ENCODE peak calls at places on chromosomes 11 and 22, in seven cellular contexts. One of them, this sample, is unnamed.

GRCh38 chr11:123474994-123475393 is 44.9 kb downstream of the GRAMD1B start:
- DNase-seq in AG04450: no peak
- DNase-seq in PC-3: no peak
- DNase-seq in heart left ventricle: no peak
- DNase-seq in RWPE1: no peak
- DNase-seq in CD4-positive, alpha-beta T cell: no peak
- DNase-seq in mammary epithelial cell: no peak
- DNase-seq in this sample: no peak

GRCh38 chr22:38132794-38133193 is 22.3 kb upstream of the BAIAP2L2 start:
- DNase-seq in AG04450: no peak
- DNase-seq in PC-3: no peak
- DNase-seq in heart left ventricle: no peak
- DNase-seq in RWPE1: no peak
- DNase-seq in CD4-positive, alpha-beta T cell: no peak
- DNase-seq in mammary epithelial cell: no peak
- DNase-seq in this sample: no peak

GRCh38 chr22:50471962-50472361 is 2.9 kb downstream of the SBF1 start:
- DNase-seq in AG04450: no peak
- DNase-seq in PC-3: no peak
- DNase-seq in heart left ventricle: no peak
- DNase-seq in RWPE1: no peak
- DNase-seq in CD4-positive, alpha-beta T cell: no peak
- DNase-seq in mammary epithelial cell: no peak
- DNase-seq in this sample: no peak

GRCh38 chr11:122634507-122634906 is 21.0 kb upstream of the UBASH3B start:
- DNase-seq in AG04450: no peak
- DNase-seq in PC-3: peak
- DNase-seq in heart left ventricle: no peak
- DNase-seq in RWPE1: no peak
- DNase-seq in CD4-positive, alpha-beta T cell: no peak
- DNase-seq in mammary epithelial cell: no peak
- DNase-seq in this sample: no peak

GRCh38 chr22:27879923-27880322 is 39.1 kb downstream of the PITPNB start:
- DNase-seq in AG04450: no peak
- DNase-seq in PC-3: peak
- DNase-seq in heart left ventricle: no peak
- DNase-seq in RWPE1: peak
- DNase-seq in CD4-positive, alpha-beta T cell: no peak
- DNase-seq in mammary epithelial cell: peak
- DNase-seq in this sample: no peak

GRCh38 chr22:35119494-35119893 is 53.5 kb downstream of the ISX start:
- DNase-seq in AG04450: no peak
- DNase-seq in PC-3: no peak
- DNase-seq in heart left ventricle: no peak
- DNase-seq in RWPE1: no peak
- DNase-seq in CD4-positive, alpha-beta T cell: no peak
- DNase-seq in mammary epithelial cell: no peak
- DNase-seq in this sample: no peak

GRCh38 chr11:36037031-36037430 is 93.2 kb downstream of the LDLRAD3 start:
- DNase-seq in AG04450: no peak
- DNase-seq in PC-3: peak
- DNase-seq in heart left ventricle: no peak
- DNase-seq in RWPE1: no peak
- DNase-seq in CD4-positive, alpha-beta T cell: no peak
- DNase-seq in mammary epithelial cell: peak
- DNase-seq in this sample: no peak

GRCh38 chr11:28114731-28115130 is 6.5 kb downstream of the METTL15 start:
- DNase-seq in AG04450: no peak
- DNase-seq in PC-3: no peak
- DNase-seq in heart left ventricle: no peak
- DNase-seq in RWPE1: no peak
- DNase-seq in CD4-positive, alpha-beta T cell: no peak
- DNase-seq in mammary epithelial cell: no peak
- DNase-seq in this sample: no peak

GRCh38 chr11:116791002-116791812 is 472 bp downstream of the APOA5 start:
- DNase-seq in AG04450: no peak
- DNase-seq in PC-3: peak
- DNase-seq in heart left ventricle: peak
- DNase-seq in RWPE1: peak
- DNase-seq in CD4-positive, alpha-beta T cell: peak
- DNase-seq in mammary epithelial cell: no peak
- DNase-seq in this sample: peak

DNA sequence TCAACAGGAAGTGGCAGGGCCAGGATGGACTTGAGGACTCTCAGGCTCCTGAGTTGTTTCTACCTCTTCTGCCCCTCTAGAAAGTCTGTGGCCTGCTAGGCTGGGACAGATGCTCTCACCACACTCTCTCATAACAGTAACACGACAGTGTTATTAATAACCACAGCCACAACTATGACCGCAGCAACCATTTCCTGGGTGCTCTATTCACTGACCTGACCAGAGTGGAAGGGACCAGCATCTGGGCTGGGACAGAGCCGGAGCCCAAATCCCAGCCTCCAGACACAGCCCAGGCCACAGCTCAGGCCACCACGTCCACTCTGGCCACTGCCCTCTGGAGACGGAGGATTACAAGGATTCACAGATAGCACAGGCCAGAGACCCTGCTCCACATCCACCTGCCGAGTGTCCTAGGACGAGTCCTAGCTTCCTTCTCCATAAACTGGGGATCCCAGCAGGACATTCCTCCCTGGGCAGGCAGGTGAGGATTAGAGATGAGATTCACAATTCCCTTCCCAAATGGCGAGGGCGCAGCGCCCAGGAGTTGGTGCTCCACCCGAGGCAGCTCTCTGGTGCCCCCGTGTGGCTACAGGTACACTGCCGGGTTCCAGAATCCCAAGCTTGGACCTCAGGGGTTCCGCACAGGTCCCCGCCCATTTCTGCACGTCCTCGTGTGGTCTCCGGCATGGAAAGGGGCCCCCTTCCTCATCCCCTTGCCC is 7.1 kb downstream of the PNPLA5 start:
- DNase-seq in AG04450: no peak
- DNase-seq in PC-3: peak
- DNase-seq in heart left ventricle: peak
- DNase-seq in RWPE1: peak
- DNase-seq in CD4-positive, alpha-beta T cell: peak
- DNase-seq in mammary epithelial cell: peak
- DNase-seq in this sample: peak
- TF ChIP-seq CTCF in AG04450: peak
- TF ChIP-seq CTCF in PC-3: peak
- TF ChIP-seq CTCF in heart left ventricle: peak
- TF ChIP-seq CTCF in RWPE1: peak
- TF ChIP-seq CTCF in CD4-positive, alpha-beta T cell: peak
- TF ChIP-seq CTCF in mammary epithelial cell: peak
- TF ChIP-seq CTCF in this sample: peak

GRCh38 chr11:47551086-47551485 is 1.8 kb downstream of the CELF1 start:
- DNase-seq in AG04450: no peak
- DNase-seq in PC-3: peak
- DNase-seq in heart left ventricle: no peak
- DNase-seq in RWPE1: no peak
- DNase-seq in CD4-positive, alpha-beta T cell: no peak
- DNase-seq in mammary epithelial cell: peak
- DNase-seq in this sample: no peak
- H3K27ac ChIP-seq in AG04450: no peak
- H3K27ac ChIP-seq in PC-3: no peak
- H3K27ac ChIP-seq in heart left ventricle: no peak
- H3K27ac ChIP-seq in RWPE1: no peak
- H3K27ac ChIP-seq in CD4-positive, alpha-beta T cell: no peak
- H3K27ac ChIP-seq in mammary epithelial cell: peak
- H3K27ac ChIP-seq in this sample: no peak

GRCh38 chr11:33835143-33835878 is 56.6 kb downstream of the LMO2 start:
- DNase-seq in AG04450: peak
- DNase-seq in PC-3: peak
- DNase-seq in heart left ventricle: no peak
- DNase-seq in RWPE1: peak
- DNase-seq in CD4-positive, alpha-beta T cell: no peak
- DNase-seq in mammary epithelial cell: peak
- DNase-seq in this sample: no peak
- TF ChIP-seq CTCF in AG04450: peak
- TF ChIP-seq CTCF in PC-3: peak
- TF ChIP-seq CTCF in heart left ventricle: no peak
- TF ChIP-seq CTCF in RWPE1: peak
- TF ChIP-seq CTCF in CD4-positive, alpha-beta T cell: no peak
- TF ChIP-seq CTCF in mammary epithelial cell: peak
- TF ChIP-seq CTCF in this sample: no peak

DNA sequence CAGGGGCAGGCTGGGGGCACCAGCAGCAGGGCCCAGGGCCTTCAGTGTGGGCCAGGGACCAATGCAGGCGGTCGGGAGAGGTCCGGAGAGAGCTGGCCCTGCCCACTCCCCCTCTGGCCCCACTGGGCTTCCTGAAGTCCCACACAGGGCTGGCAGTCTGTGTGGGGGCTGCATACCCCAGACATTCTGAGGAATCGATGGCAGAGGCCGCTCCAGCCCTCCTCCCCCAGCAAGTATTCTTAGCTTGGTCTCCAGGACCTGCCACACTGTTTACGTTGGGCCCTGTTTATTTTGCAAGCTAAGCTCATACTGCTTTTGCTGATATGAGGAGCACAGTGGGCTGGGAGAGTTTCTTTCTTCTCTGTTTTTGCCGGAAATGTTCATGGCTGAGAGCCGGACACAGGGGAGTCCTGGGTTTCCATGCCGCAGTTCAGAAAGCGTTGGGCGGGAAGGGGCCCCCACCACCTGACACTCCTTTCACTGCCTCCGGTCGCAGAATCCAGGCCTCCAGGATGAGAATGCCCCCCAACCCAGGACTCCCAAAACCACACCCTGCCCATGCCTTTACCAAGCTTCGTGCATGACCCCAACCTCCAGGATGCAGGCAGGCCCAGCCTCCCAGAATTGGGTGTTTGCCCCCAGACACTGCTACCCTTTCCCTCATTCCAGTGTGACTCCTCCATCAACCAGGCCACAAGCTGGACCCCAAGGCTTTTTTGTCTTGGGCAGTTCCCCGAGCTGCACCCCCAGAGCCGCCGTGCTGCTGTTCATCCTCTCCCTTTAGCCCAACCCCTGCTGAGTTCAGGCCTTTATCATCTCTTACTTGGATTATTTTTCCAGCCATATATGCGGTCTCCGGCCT is 81.8 kb upstream of the KCNQ1OT1 start:
- DNase-seq in AG04450: no peak
- DNase-seq in PC-3: no peak
- DNase-seq in heart left ventricle: peak
- DNase-seq in RWPE1: no peak
- DNase-seq in CD4-positive, alpha-beta T cell: peak
- DNase-seq in mammary epithelial cell: no peak
- DNase-seq in this sample: peak
- H3K27ac ChIP-seq in AG04450: no peak
- H3K27ac ChIP-seq in PC-3: no peak
- H3K27ac ChIP-seq in heart left ventricle: no peak
- H3K27ac ChIP-seq in RWPE1: no peak
- H3K27ac ChIP-seq in CD4-positive, alpha-beta T cell: no peak
- H3K27ac ChIP-seq in mammary epithelial cell: no peak
- H3K27ac ChIP-seq in this sample: peak

DNA sequence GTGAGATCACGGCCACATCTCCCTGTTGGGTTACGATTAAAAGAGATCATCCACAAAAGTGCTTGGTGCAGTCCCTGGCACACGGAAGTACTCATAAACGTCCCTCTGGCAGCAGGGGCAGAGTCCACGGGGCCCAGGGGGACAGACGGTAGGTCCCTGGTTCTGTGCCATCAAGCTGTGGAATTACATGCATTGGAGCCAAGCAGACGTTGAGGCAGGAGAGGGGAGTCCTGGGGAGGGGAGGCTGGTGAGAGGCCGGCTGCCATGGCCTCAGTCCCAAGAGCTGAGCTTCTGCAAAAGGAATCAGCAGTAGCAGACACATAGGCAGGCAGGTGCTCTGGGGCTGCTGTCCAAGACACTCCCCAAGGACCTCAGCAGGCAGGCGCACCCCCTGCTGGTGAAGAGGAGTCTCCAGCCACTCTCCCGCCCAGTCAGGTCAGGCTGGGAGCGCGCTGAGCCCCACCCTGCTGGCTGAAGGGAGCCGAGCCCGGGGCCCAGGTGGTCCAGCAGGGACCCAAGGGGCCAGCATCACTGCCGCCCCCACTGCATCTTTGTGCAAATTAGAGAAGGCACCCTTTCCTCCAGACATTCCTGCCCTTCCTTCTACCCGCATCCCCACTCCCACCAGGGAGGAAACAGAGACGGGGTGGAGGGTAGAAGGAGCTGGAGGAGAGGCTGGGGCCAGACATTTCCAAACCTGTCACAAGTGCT is 7.6 kb upstream of the KCTD17 start:
- DNase-seq in AG04450: no peak
- DNase-seq in PC-3: peak
- DNase-seq in heart left ventricle: peak
- DNase-seq in RWPE1: no peak
- DNase-seq in CD4-positive, alpha-beta T cell: peak
- DNase-seq in mammary epithelial cell: peak
- DNase-seq in this sample: no peak
- TF ChIP-seq CTCF in AG04450: peak
- TF ChIP-seq CTCF in PC-3: peak
- TF ChIP-seq CTCF in heart left ventricle: peak
- TF ChIP-seq CTCF in RWPE1: peak
- TF ChIP-seq CTCF in CD4-positive, alpha-beta T cell: peak
- TF ChIP-seq CTCF in mammary epithelial cell: peak
- TF ChIP-seq CTCF in this sample: peak

GRCh38 chr22:45324186-45324775 is 14.5 kb downstream of the FAM118A start:
- DNase-seq in AG04450: no peak
- DNase-seq in PC-3: no peak
- DNase-seq in heart left ventricle: no peak
- DNase-seq in RWPE1: no peak
- DNase-seq in CD4-positive, alpha-beta T cell: no peak
- DNase-seq in mammary epithelial cell: peak
- DNase-seq in this sample: no peak
- H3K27ac ChIP-seq in AG04450: no peak
- H3K27ac ChIP-seq in PC-3: no peak
- H3K27ac ChIP-seq in heart left ventricle: no peak
- H3K27ac ChIP-seq in RWPE1: peak
- H3K27ac ChIP-seq in CD4-positive, alpha-beta T cell: no peak
- H3K27ac ChIP-seq in mammary epithelial cell: no peak
- H3K27ac ChIP-seq in this sample: no peak